ENCODE peak calls at places on chromosomes 5 and 9, in eight cellular contexts. Y, M, O, D, B, J, G and Z are unnamed samples.

GRCh38 chr5:33299621-33300208 is 141.1 kb upstream of the TARS1 start:
- DNase-seq in Y (peak), M (no peak), O (peak), D (no peak), B (no peak), J (no peak), G (no peak), Z (peak)

GRCh38 chr5:1330847-1331831 is 13.8 kb downstream of the CLPTM1L start:
- DNase-seq in Y (no peak), M (no peak), O (no peak), D (no peak), B (no peak), J (no peak), G (no peak), Z (no peak)

GRCh38 chr5:33557605-33558004 is 116.8 kb downstream of the TARS1 start:
- DNase-seq in Y (no peak), M (no peak), O (no peak), D (no peak), B (no peak), J (no peak), G (no peak), Z (no peak)

GRCh38 chr5:34570721-34571379 is 85.3 kb upstream of the RAI14 start:
- DNase-seq in Y (peak), M (no peak), O (no peak), D (no peak), B (no peak), J (no peak), G (no peak), Z (peak)

GRCh38 chr5:157820593-157821252 is 38.2 kb downstream of the CLINT1 start:
- DNase-seq in Y (peak), M (no peak), O (peak), D (peak), B (no peak), J (peak), G (peak), Z (no peak)

GRCh38 chr5:150108711-150109605 is 22.6 kb upstream of the CSF1R start:
- DNase-seq in Y (no peak), M (no peak), O (no peak), D (no peak), B (peak), J (no peak), G (no peak), Z (no peak)

GRCh38 chr5:14413331-14413750 is 168.3 kb upstream of the OTULINL start:
- DNase-seq in Y (no peak), M (no peak), O (no peak), D (no peak), B (no peak), J (peak), G (no peak), Z (no peak)

GRCh38 chr5:177592010-177592834 is at the start of gene TMED9:
- DNase-seq in Y (peak), M (peak), O (peak), D (peak), B (peak), J (peak), G (peak), Z (peak)

GRCh38 chr5:39040875-39041274 is 33.3 kb downstream of the RICTOR start:
- DNase-seq in Y (no peak), M (no peak), O (no peak), D (peak), B (no peak), J (no peak), G (no peak), Z (no peak)

GRCh38 chr9:129245276-129245675 is 67.2 kb upstream of the IER5L start:
- DNase-seq in Y (peak), M (peak), O (no peak), D (no peak), B (peak), J (no peak), G (no peak), Z (no peak)

GRCh38 chr5:179452356-179453230 is 97.8 kb upstream of the RUFY1 start:
- DNase-seq in Y (no peak), M (no peak), O (no peak), D (no peak), B (peak), J (no peak), G (no peak), Z (no peak)

GRCh38 chr5:123997354-123998215 is 485.6 kb downstream of the CSNK1G3 start:
- DNase-seq in Y (no peak), M (no peak), O (no peak), D (no peak), B (no peak), J (no peak), G (no peak), Z (peak)

GRCh38 chr9:137300607-137301085 is 1.4 kb downstream of the NRARP start:
- DNase-seq in Y (no peak), M (no peak), O (peak), D (no peak), B (no peak), J (no peak), G (no peak), Z (no peak)